ENCODE peak calls at places on chromosomes 2 and 18, in ten cellular contexts. One of them, this sample, is unnamed.

GRCh38 chr2:101577173-101577572 is 102.3 kb upstream of the RFX8 start:
- DNase-seq in activated T-cell treated with anti-CD3 and anti-CD28 coated beads for 48 hours: no peak
- DNase-seq in dorsolateral prefrontal cortex: no peak
- DNase-seq in activated CD8-positive, alpha-beta memory T cell treated with anti-CD3 and anti-CD28 coated beads for 4 hours: no peak
- DNase-seq in stimulated activated naive B cell treated with anti-CD40 and anti-IgM and Interleukin-4, amounts not matched to agents 10 μg/mL and 1 μg/mL and 100 μg/mL, for 72 hours: no peak
- DNase-seq in cardiac septum: no peak
- DNase-seq in SHP77: no peak
- DNase-seq in stimulated activated CD8-positive, alpha-beta memory T cell treated with anti-CD3 and anti-CD28 coated beads, Interleukin-15, amount 100 ng/mL, for 48 hours: no peak
- DNase-seq in stimulated activated CD4-positive, alpha-beta T cell treated with anti-CD3 and anti-CD28 coated beads, TNF-alpha, amount 100 ng/mL, for 1 hour: no peak
- DNase-seq in T-helper 17 cell: no peak
- DNase-seq in this sample: no peak

GRCh38 chr2:131063501-131064283 is 29.6 kb downstream of the FAM168B start:
- DNase-seq in activated T-cell treated with anti-CD3 and anti-CD28 coated beads for 48 hours: no peak
- DNase-seq in dorsolateral prefrontal cortex: no peak
- DNase-seq in activated CD8-positive, alpha-beta memory T cell treated with anti-CD3 and anti-CD28 coated beads for 4 hours: no peak
- DNase-seq in stimulated activated naive B cell treated with anti-CD40 and anti-IgM and Interleukin-4, amounts not matched to agents 10 μg/mL and 1 μg/mL and 100 μg/mL, for 72 hours: no peak
- DNase-seq in cardiac septum: no peak
- DNase-seq in SHP77: no peak
- DNase-seq in stimulated activated CD8-positive, alpha-beta memory T cell treated with anti-CD3 and anti-CD28 coated beads, Interleukin-15, amount 100 ng/mL, for 48 hours: no peak
- DNase-seq in stimulated activated CD4-positive, alpha-beta T cell treated with anti-CD3 and anti-CD28 coated beads, TNF-alpha, amount 100 ng/mL, for 1 hour: no peak
- DNase-seq in T-helper 17 cell: no peak
- DNase-seq in this sample: no peak

GRCh38 chr2:112121682-112122254 is 16.4 kb upstream of the FBLN7 start:
- DNase-seq in activated T-cell treated with anti-CD3 and anti-CD28 coated beads for 48 hours: no peak
- DNase-seq in dorsolateral prefrontal cortex: no peak
- DNase-seq in activated CD8-positive, alpha-beta memory T cell treated with anti-CD3 and anti-CD28 coated beads for 4 hours: peak
- DNase-seq in stimulated activated naive B cell treated with anti-CD40 and anti-IgM and Interleukin-4, amounts not matched to agents 10 μg/mL and 1 μg/mL and 100 μg/mL, for 72 hours: no peak
- DNase-seq in cardiac septum: no peak
- DNase-seq in SHP77: peak
- DNase-seq in stimulated activated CD8-positive, alpha-beta memory T cell treated with anti-CD3 and anti-CD28 coated beads, Interleukin-15, amount 100 ng/mL, for 48 hours: no peak
- DNase-seq in stimulated activated CD4-positive, alpha-beta T cell treated with anti-CD3 and anti-CD28 coated beads, TNF-alpha, amount 100 ng/mL, for 1 hour: no peak
- DNase-seq in T-helper 17 cell: peak
- DNase-seq in this sample: peak

GRCh38 chr2:15931514-15931870 is 8.9 kb upstream of the MYCN start:
- DNase-seq in activated T-cell treated with anti-CD3 and anti-CD28 coated beads for 48 hours: no peak
- DNase-seq in dorsolateral prefrontal cortex: no peak
- DNase-seq in activated CD8-positive, alpha-beta memory T cell treated with anti-CD3 and anti-CD28 coated beads for 4 hours: no peak
- DNase-seq in stimulated activated naive B cell treated with anti-CD40 and anti-IgM and Interleukin-4, amounts not matched to agents 10 μg/mL and 1 μg/mL and 100 μg/mL, for 72 hours: no peak
- DNase-seq in cardiac septum: no peak
- DNase-seq in SHP77: no peak
- DNase-seq in stimulated activated CD8-positive, alpha-beta memory T cell treated with anti-CD3 and anti-CD28 coated beads, Interleukin-15, amount 100 ng/mL, for 48 hours: no peak
- DNase-seq in stimulated activated CD4-positive, alpha-beta T cell treated with anti-CD3 and anti-CD28 coated beads, TNF-alpha, amount 100 ng/mL, for 1 hour: no peak
- DNase-seq in T-helper 17 cell: no peak
- DNase-seq in this sample: no peak

GRCh38 chr2:173249661-173250641 is 104.7 kb upstream of the CDCA7 start:
- DNase-seq in activated T-cell treated with anti-CD3 and anti-CD28 coated beads for 48 hours: no peak
- DNase-seq in dorsolateral prefrontal cortex: no peak
- DNase-seq in activated CD8-positive, alpha-beta memory T cell treated with anti-CD3 and anti-CD28 coated beads for 4 hours: no peak
- DNase-seq in stimulated activated naive B cell treated with anti-CD40 and anti-IgM and Interleukin-4, amounts not matched to agents 10 μg/mL and 1 μg/mL and 100 μg/mL, for 72 hours: no peak
- DNase-seq in cardiac septum: no peak
- DNase-seq in SHP77: peak
- DNase-seq in stimulated activated CD8-positive, alpha-beta memory T cell treated with anti-CD3 and anti-CD28 coated beads, Interleukin-15, amount 100 ng/mL, for 48 hours: no peak
- DNase-seq in stimulated activated CD4-positive, alpha-beta T cell treated with anti-CD3 and anti-CD28 coated beads, TNF-alpha, amount 100 ng/mL, for 1 hour: no peak
- DNase-seq in T-helper 17 cell: no peak
- DNase-seq in this sample: no peak

GRCh38 chr2:228688007-228688645 is 506.6 kb upstream of the SPHKAP start:
- DNase-seq in activated T-cell treated with anti-CD3 and anti-CD28 coated beads for 48 hours: no peak
- DNase-seq in dorsolateral prefrontal cortex: no peak
- DNase-seq in activated CD8-positive, alpha-beta memory T cell treated with anti-CD3 and anti-CD28 coated beads for 4 hours: no peak
- DNase-seq in stimulated activated naive B cell treated with anti-CD40 and anti-IgM and Interleukin-4, amounts not matched to agents 10 μg/mL and 1 μg/mL and 100 μg/mL, for 72 hours: no peak
- DNase-seq in cardiac septum: no peak
- DNase-seq in SHP77: no peak
- DNase-seq in stimulated activated CD8-positive, alpha-beta memory T cell treated with anti-CD3 and anti-CD28 coated beads, Interleukin-15, amount 100 ng/mL, for 48 hours: no peak
- DNase-seq in stimulated activated CD4-positive, alpha-beta T cell treated with anti-CD3 and anti-CD28 coated beads, TNF-alpha, amount 100 ng/mL, for 1 hour: no peak
- DNase-seq in T-helper 17 cell: no peak
- DNase-seq in this sample: peak

GRCh38 chr2:217289153-217289908 is 429.5 kb upstream of the TNP1 start:
- DNase-seq in activated T-cell treated with anti-CD3 and anti-CD28 coated beads for 48 hours: no peak
- DNase-seq in dorsolateral prefrontal cortex: no peak
- DNase-seq in activated CD8-positive, alpha-beta memory T cell treated with anti-CD3 and anti-CD28 coated beads for 4 hours: no peak
- DNase-seq in stimulated activated naive B cell treated with anti-CD40 and anti-IgM and Interleukin-4, amounts not matched to agents 10 μg/mL and 1 μg/mL and 100 μg/mL, for 72 hours: no peak
- DNase-seq in cardiac septum: no peak
- DNase-seq in SHP77: no peak
- DNase-seq in stimulated activated CD8-positive, alpha-beta memory T cell treated with anti-CD3 and anti-CD28 coated beads, Interleukin-15, amount 100 ng/mL, for 48 hours: no peak
- DNase-seq in stimulated activated CD4-positive, alpha-beta T cell treated with anti-CD3 and anti-CD28 coated beads, TNF-alpha, amount 100 ng/mL, for 1 hour: no peak
- DNase-seq in T-helper 17 cell: no peak
- DNase-seq in this sample: no peak

GRCh38 chr2:149018971-149019370 is 19.5 kb upstream of the LYPD6B start:
- DNase-seq in activated T-cell treated with anti-CD3 and anti-CD28 coated beads for 48 hours: no peak
- DNase-seq in dorsolateral prefrontal cortex: no peak
- DNase-seq in activated CD8-positive, alpha-beta memory T cell treated with anti-CD3 and anti-CD28 coated beads for 4 hours: no peak
- DNase-seq in stimulated activated naive B cell treated with anti-CD40 and anti-IgM and Interleukin-4, amounts not matched to agents 10 μg/mL and 1 μg/mL and 100 μg/mL, for 72 hours: no peak
- DNase-seq in cardiac septum: no peak
- DNase-seq in SHP77: no peak
- DNase-seq in stimulated activated CD8-positive, alpha-beta memory T cell treated with anti-CD3 and anti-CD28 coated beads, Interleukin-15, amount 100 ng/mL, for 48 hours: no peak
- DNase-seq in stimulated activated CD4-positive, alpha-beta T cell treated with anti-CD3 and anti-CD28 coated beads, TNF-alpha, amount 100 ng/mL, for 1 hour: no peak
- DNase-seq in T-helper 17 cell: no peak
- DNase-seq in this sample: no peak

GRCh38 chr18:7177131-7177744 is 53.7 kb upstream of the LRRC30 start:
- DNase-seq in activated T-cell treated with anti-CD3 and anti-CD28 coated beads for 48 hours: no peak
- DNase-seq in dorsolateral prefrontal cortex: no peak
- DNase-seq in activated CD8-positive, alpha-beta memory T cell treated with anti-CD3 and anti-CD28 coated beads for 4 hours: no peak
- DNase-seq in stimulated activated naive B cell treated with anti-CD40 and anti-IgM and Interleukin-4, amounts not matched to agents 10 μg/mL and 1 μg/mL and 100 μg/mL, for 72 hours: peak
- DNase-seq in cardiac septum: no peak
- DNase-seq in SHP77: peak
- DNase-seq in stimulated activated CD8-positive, alpha-beta memory T cell treated with anti-CD3 and anti-CD28 coated beads, Interleukin-15, amount 100 ng/mL, for 48 hours: no peak
- DNase-seq in stimulated activated CD4-positive, alpha-beta T cell treated with anti-CD3 and anti-CD28 coated beads, TNF-alpha, amount 100 ng/mL, for 1 hour: no peak
- DNase-seq in T-helper 17 cell: no peak
- DNase-seq in this sample: peak

GRCh38 chr2:215681799-215682594 is 246.1 kb upstream of the FN1 start:
- DNase-seq in activated T-cell treated with anti-CD3 and anti-CD28 coated beads for 48 hours: no peak
- DNase-seq in dorsolateral prefrontal cortex: no peak
- DNase-seq in activated CD8-positive, alpha-beta memory T cell treated with anti-CD3 and anti-CD28 coated beads for 4 hours: no peak
- DNase-seq in stimulated activated naive B cell treated with anti-CD40 and anti-IgM and Interleukin-4, amounts not matched to agents 10 μg/mL and 1 μg/mL and 100 μg/mL, for 72 hours: no peak
- DNase-seq in cardiac septum: no peak
- DNase-seq in SHP77: no peak
- DNase-seq in stimulated activated CD8-positive, alpha-beta memory T cell treated with anti-CD3 and anti-CD28 coated beads, Interleukin-15, amount 100 ng/mL, for 48 hours: no peak
- DNase-seq in stimulated activated CD4-positive, alpha-beta T cell treated with anti-CD3 and anti-CD28 coated beads, TNF-alpha, amount 100 ng/mL, for 1 hour: no peak
- DNase-seq in T-helper 17 cell: no peak
- DNase-seq in this sample: no peak

GRCh38 chr2:158025263-158025996 is 76.2 kb upstream of the UPP2 start:
- DNase-seq in activated T-cell treated with anti-CD3 and anti-CD28 coated beads for 48 hours: no peak
- DNase-seq in dorsolateral prefrontal cortex: no peak
- DNase-seq in activated CD8-positive, alpha-beta memory T cell treated with anti-CD3 and anti-CD28 coated beads for 4 hours: no peak
- DNase-seq in stimulated activated naive B cell treated with anti-CD40 and anti-IgM and Interleukin-4, amounts not matched to agents 10 μg/mL and 1 μg/mL and 100 μg/mL, for 72 hours: no peak
- DNase-seq in cardiac septum: no peak
- DNase-seq in SHP77: no peak
- DNase-seq in stimulated activated CD8-positive, alpha-beta memory T cell treated with anti-CD3 and anti-CD28 coated beads, Interleukin-15, amount 100 ng/mL, for 48 hours: no peak
- DNase-seq in stimulated activated CD4-positive, alpha-beta T cell treated with anti-CD3 and anti-CD28 coated beads, TNF-alpha, amount 100 ng/mL, for 1 hour: no peak
- DNase-seq in T-helper 17 cell: no peak
- DNase-seq in this sample: no peak

GRCh38 chr2:135773917-135774316 is 32.3 kb downstream of the UBXN4 start:
- DNase-seq in activated T-cell treated with anti-CD3 and anti-CD28 coated beads for 48 hours: no peak
- DNase-seq in dorsolateral prefrontal cortex: no peak
- DNase-seq in activated CD8-positive, alpha-beta memory T cell treated with anti-CD3 and anti-CD28 coated beads for 4 hours: no peak
- DNase-seq in stimulated activated naive B cell treated with anti-CD40 and anti-IgM and Interleukin-4, amounts not matched to agents 10 μg/mL and 1 μg/mL and 100 μg/mL, for 72 hours: no peak
- DNase-seq in cardiac septum: no peak
- DNase-seq in SHP77: no peak
- DNase-seq in stimulated activated CD8-positive, alpha-beta memory T cell treated with anti-CD3 and anti-CD28 coated beads, Interleukin-15, amount 100 ng/mL, for 48 hours: no peak
- DNase-seq in stimulated activated CD4-positive, alpha-beta T cell treated with anti-CD3 and anti-CD28 coated beads, TNF-alpha, amount 100 ng/mL, for 1 hour: no peak
- DNase-seq in T-helper 17 cell: no peak
- DNase-seq in this sample: peak

GRCh38 chr18:43789234-43790000 is 512.1 kb upstream of the SYT4 start:
- DNase-seq in activated T-cell treated with anti-CD3 and anti-CD28 coated beads for 48 hours: no peak
- DNase-seq in dorsolateral prefrontal cortex: no peak
- DNase-seq in activated CD8-positive, alpha-beta memory T cell treated with anti-CD3 and anti-CD28 coated beads for 4 hours: no peak
- DNase-seq in stimulated activated naive B cell treated with anti-CD40 and anti-IgM and Interleukin-4, amounts not matched to agents 10 μg/mL and 1 μg/mL and 100 μg/mL, for 72 hours: no peak
- DNase-seq in cardiac septum: no peak
- DNase-seq in SHP77: no peak
- DNase-seq in stimulated activated CD8-positive, alpha-beta memory T cell treated with anti-CD3 and anti-CD28 coated beads, Interleukin-15, amount 100 ng/mL, for 48 hours: no peak
- DNase-seq in stimulated activated CD4-positive, alpha-beta T cell treated with anti-CD3 and anti-CD28 coated beads, TNF-alpha, amount 100 ng/mL, for 1 hour: no peak
- DNase-seq in T-helper 17 cell: no peak
- DNase-seq in this sample: no peak

GRCh38 chr2:141554810-141555209 is 576.0 kb downstream of the LRP1B start:
- DNase-seq in activated T-cell treated with anti-CD3 and anti-CD28 coated beads for 48 hours: no peak
- DNase-seq in dorsolateral prefrontal cortex: no peak
- DNase-seq in activated CD8-positive, alpha-beta memory T cell treated with anti-CD3 and anti-CD28 coated beads for 4 hours: no peak
- DNase-seq in stimulated activated naive B cell treated with anti-CD40 and anti-IgM and Interleukin-4, amounts not matched to agents 10 μg/mL and 1 μg/mL and 100 μg/mL, for 72 hours: peak
- DNase-seq in cardiac septum: no peak
- DNase-seq in SHP77: peak
- DNase-seq in stimulated activated CD8-positive, alpha-beta memory T cell treated with anti-CD3 and anti-CD28 coated beads, Interleukin-15, amount 100 ng/mL, for 48 hours: no peak
- DNase-seq in stimulated activated CD4-positive, alpha-beta T cell treated with anti-CD3 and anti-CD28 coated beads, TNF-alpha, amount 100 ng/mL, for 1 hour: no peak
- DNase-seq in T-helper 17 cell: no peak
- DNase-seq in this sample: peak

GRCh38 chr18:73407506-73407905 is 539.7 kb upstream of the NETO1 start:
- DNase-seq in activated T-cell treated with anti-CD3 and anti-CD28 coated beads for 48 hours: no peak
- DNase-seq in dorsolateral prefrontal cortex: no peak
- DNase-seq in activated CD8-positive, alpha-beta memory T cell treated with anti-CD3 and anti-CD28 coated beads for 4 hours: no peak
- DNase-seq in stimulated activated naive B cell treated with anti-CD40 and anti-IgM and Interleukin-4, amounts not matched to agents 10 μg/mL and 1 μg/mL and 100 μg/mL, for 72 hours: no peak
- DNase-seq in cardiac septum: no peak
- DNase-seq in SHP77: no peak
- DNase-seq in stimulated activated CD8-positive, alpha-beta memory T cell treated with anti-CD3 and anti-CD28 coated beads, Interleukin-15, amount 100 ng/mL, for 48 hours: no peak
- DNase-seq in stimulated activated CD4-positive, alpha-beta T cell treated with anti-CD3 and anti-CD28 coated beads, TNF-alpha, amount 100 ng/mL, for 1 hour: no peak
- DNase-seq in T-helper 17 cell: no peak
- DNase-seq in this sample: peak

GRCh38 chr2:177393381-177393780 is 808 bp downstream of the AGPS start:
- DNase-seq in activated T-cell treated with anti-CD3 and anti-CD28 coated beads for 48 hours: no peak
- DNase-seq in dorsolateral prefrontal cortex: no peak
- DNase-seq in activated CD8-positive, alpha-beta memory T cell treated with anti-CD3 and anti-CD28 coated beads for 4 hours: no peak
- DNase-seq in stimulated activated naive B cell treated with anti-CD40 and anti-IgM and Interleukin-4, amounts not matched to agents 10 μg/mL and 1 μg/mL and 100 μg/mL, for 72 hours: no peak
- DNase-seq in cardiac septum: no peak
- DNase-seq in SHP77: no peak
- DNase-seq in stimulated activated CD8-positive, alpha-beta memory T cell treated with anti-CD3 and anti-CD28 coated beads, Interleukin-15, amount 100 ng/mL, for 48 hours: no peak
- DNase-seq in stimulated activated CD4-positive, alpha-beta T cell treated with anti-CD3 and anti-CD28 coated beads, TNF-alpha, amount 100 ng/mL, for 1 hour: no peak
- DNase-seq in T-helper 17 cell: no peak
- DNase-seq in this sample: peak

GRCh38 chr2:122851972-122852531 is 1096.6 kb downstream of the TSN start:
- DNase-seq in activated T-cell treated with anti-CD3 and anti-CD28 coated beads for 48 hours: no peak
- DNase-seq in dorsolateral prefrontal cortex: no peak
- DNase-seq in activated CD8-positive, alpha-beta memory T cell treated with anti-CD3 and anti-CD28 coated beads for 4 hours: no peak
- DNase-seq in stimulated activated naive B cell treated with anti-CD40 and anti-IgM and Interleukin-4, amounts not matched to agents 10 μg/mL and 1 μg/mL and 100 μg/mL, for 72 hours: no peak
- DNase-seq in cardiac septum: no peak
- DNase-seq in SHP77: no peak
- DNase-seq in stimulated activated CD8-positive, alpha-beta memory T cell treated with anti-CD3 and anti-CD28 coated beads, Interleukin-15, amount 100 ng/mL, for 48 hours: no peak
- DNase-seq in stimulated activated CD4-positive, alpha-beta T cell treated with anti-CD3 and anti-CD28 coated beads, TNF-alpha, amount 100 ng/mL, for 1 hour: no peak
- DNase-seq in T-helper 17 cell: no peak
- DNase-seq in this sample: no peak

GRCh38 chr18:4510709-4511108 is 55.6 kb upstream of the DLGAP1 start:
- DNase-seq in activated T-cell treated with anti-CD3 and anti-CD28 coated beads for 48 hours: no peak
- DNase-seq in dorsolateral prefrontal cortex: no peak
- DNase-seq in activated CD8-positive, alpha-beta memory T cell treated with anti-CD3 and anti-CD28 coated beads for 4 hours: no peak
- DNase-seq in stimulated activated naive B cell treated with anti-CD40 and anti-IgM and Interleukin-4, amounts not matched to agents 10 μg/mL and 1 μg/mL and 100 μg/mL, for 72 hours: no peak
- DNase-seq in cardiac septum: no peak
- DNase-seq in SHP77: no peak
- DNase-seq in stimulated activated CD8-positive, alpha-beta memory T cell treated with anti-CD3 and anti-CD28 coated beads, Interleukin-15, amount 100 ng/mL, for 48 hours: no peak
- DNase-seq in stimulated activated CD4-positive, alpha-beta T cell treated with anti-CD3 and anti-CD28 coated beads, TNF-alpha, amount 100 ng/mL, for 1 hour: no peak
- DNase-seq in T-helper 17 cell: no peak
- DNase-seq in this sample: peak

GRCh38 chr2:199455533-199456382 is 2.0 kb downstream of the SATB2 start:
- DNase-seq in activated T-cell treated with anti-CD3 and anti-CD28 coated beads for 48 hours: no peak
- DNase-seq in dorsolateral prefrontal cortex: no peak
- DNase-seq in activated CD8-positive, alpha-beta memory T cell treated with anti-CD3 and anti-CD28 coated beads for 4 hours: no peak
- DNase-seq in stimulated activated naive B cell treated with anti-CD40 and anti-IgM and Interleukin-4, amounts not matched to agents 10 μg/mL and 1 μg/mL and 100 μg/mL, for 72 hours: peak
- DNase-seq in cardiac septum: no peak
- DNase-seq in SHP77: peak
- DNase-seq in stimulated activated CD8-positive, alpha-beta memory T cell treated with anti-CD3 and anti-CD28 coated beads, Interleukin-15, amount 100 ng/mL, for 48 hours: no peak
- DNase-seq in stimulated activated CD4-positive, alpha-beta T cell treated with anti-CD3 and anti-CD28 coated beads, TNF-alpha, amount 100 ng/mL, for 1 hour: no peak
- DNase-seq in T-helper 17 cell: no peak
- DNase-seq in this sample: peak

GRCh38 chr2:54838585-54839035 is 115.1 kb downstream of the EML6 start:
- DNase-seq in activated T-cell treated with anti-CD3 and anti-CD28 coated beads for 48 hours: peak
- DNase-seq in dorsolateral prefrontal cortex: peak
- DNase-seq in activated CD8-positive, alpha-beta memory T cell treated with anti-CD3 and anti-CD28 coated beads for 4 hours: peak
- DNase-seq in stimulated activated naive B cell treated with anti-CD40 and anti-IgM and Interleukin-4, amounts not matched to agents 10 μg/mL and 1 μg/mL and 100 μg/mL, for 72 hours: peak
- DNase-seq in cardiac septum: no peak
- DNase-seq in SHP77: peak
- DNase-seq in stimulated activated CD8-positive, alpha-beta memory T cell treated with anti-CD3 and anti-CD28 coated beads, Interleukin-15, amount 100 ng/mL, for 48 hours: peak
- DNase-seq in stimulated activated CD4-positive, alpha-beta T cell treated with anti-CD3 and anti-CD28 coated beads, TNF-alpha, amount 100 ng/mL, for 1 hour: peak
- DNase-seq in T-helper 17 cell: peak
- DNase-seq in this sample: peak

GRCh38 chr2:177334940-177335543 is 57.5 kb upstream of the AGPS start:
- DNase-seq in activated T-cell treated with anti-CD3 and anti-CD28 coated beads for 48 hours: no peak
- DNase-seq in dorsolateral prefrontal cortex: no peak
- DNase-seq in activated CD8-positive, alpha-beta memory T cell treated with anti-CD3 and anti-CD28 coated beads for 4 hours: no peak
- DNase-seq in stimulated activated naive B cell treated with anti-CD40 and anti-IgM and Interleukin-4, amounts not matched to agents 10 μg/mL and 1 μg/mL and 100 μg/mL, for 72 hours: no peak
- DNase-seq in cardiac septum: no peak
- DNase-seq in SHP77: peak
- DNase-seq in stimulated activated CD8-positive, alpha-beta memory T cell treated with anti-CD3 and anti-CD28 coated beads, Interleukin-15, amount 100 ng/mL, for 48 hours: no peak
- DNase-seq in stimulated activated CD4-positive, alpha-beta T cell treated with anti-CD3 and anti-CD28 coated beads, TNF-alpha, amount 100 ng/mL, for 1 hour: no peak
- DNase-seq in T-helper 17 cell: no peak
- DNase-seq in this sample: peak

GRCh38 chr18:9925369-9925768 is 11.6 kb downstream of the VAPA start:
- DNase-seq in activated T-cell treated with anti-CD3 and anti-CD28 coated beads for 48 hours: no peak
- DNase-seq in dorsolateral prefrontal cortex: no peak
- DNase-seq in activated CD8-positive, alpha-beta memory T cell treated with anti-CD3 and anti-CD28 coated beads for 4 hours: no peak
- DNase-seq in stimulated activated naive B cell treated with anti-CD40 and anti-IgM and Interleukin-4, amounts not matched to agents 10 μg/mL and 1 μg/mL and 100 μg/mL, for 72 hours: no peak
- DNase-seq in cardiac septum: no peak
- DNase-seq in SHP77: no peak
- DNase-seq in stimulated activated CD8-positive, alpha-beta memory T cell treated with anti-CD3 and anti-CD28 coated beads, Interleukin-15, amount 100 ng/mL, for 48 hours: no peak
- DNase-seq in stimulated activated CD4-positive, alpha-beta T cell treated with anti-CD3 and anti-CD28 coated beads, TNF-alpha, amount 100 ng/mL, for 1 hour: no peak
- DNase-seq in T-helper 17 cell: no peak
- DNase-seq in this sample: no peak

GRCh38 chr18:79848294-79848578 is 50.5 kb downstream of the KCNG2 start:
- DNase-seq in activated T-cell treated with anti-CD3 and anti-CD28 coated beads for 48 hours: no peak
- DNase-seq in dorsolateral prefrontal cortex: no peak
- DNase-seq in activated CD8-positive, alpha-beta memory T cell treated with anti-CD3 and anti-CD28 coated beads for 4 hours: no peak
- DNase-seq in stimulated activated naive B cell treated with anti-CD40 and anti-IgM and Interleukin-4, amounts not matched to agents 10 μg/mL and 1 μg/mL and 100 μg/mL, for 72 hours: no peak
- DNase-seq in cardiac septum: no peak
- DNase-seq in SHP77: no peak
- DNase-seq in stimulated activated CD8-positive, alpha-beta memory T cell treated with anti-CD3 and anti-CD28 coated beads, Interleukin-15, amount 100 ng/mL, for 48 hours: no peak
- DNase-seq in stimulated activated CD4-positive, alpha-beta T cell treated with anti-CD3 and anti-CD28 coated beads, TNF-alpha, amount 100 ng/mL, for 1 hour: no peak
- DNase-seq in T-helper 17 cell: no peak
- DNase-seq in this sample: no peak

GRCh38 chr18:48913201-48913600 is 37.6 kb downstream of the SMAD7 start:
- DNase-seq in activated T-cell treated with anti-CD3 and anti-CD28 coated beads for 48 hours: no peak
- DNase-seq in dorsolateral prefrontal cortex: no peak
- DNase-seq in activated CD8-positive, alpha-beta memory T cell treated with anti-CD3 and anti-CD28 coated beads for 4 hours: no peak
- DNase-seq in stimulated activated naive B cell treated with anti-CD40 and anti-IgM and Interleukin-4, amounts not matched to agents 10 μg/mL and 1 μg/mL and 100 μg/mL, for 72 hours: no peak
- DNase-seq in cardiac septum: peak
- DNase-seq in SHP77: peak
- DNase-seq in stimulated activated CD8-positive, alpha-beta memory T cell treated with anti-CD3 and anti-CD28 coated beads, Interleukin-15, amount 100 ng/mL, for 48 hours: no peak
- DNase-seq in stimulated activated CD4-positive, alpha-beta T cell treated with anti-CD3 and anti-CD28 coated beads, TNF-alpha, amount 100 ng/mL, for 1 hour: no peak
- DNase-seq in T-helper 17 cell: peak
- DNase-seq in this sample: peak

GRCh38 chr2:197297262-197297661 is 13.3 kb downstream of the ANKRD44 start:
- DNase-seq in activated T-cell treated with anti-CD3 and anti-CD28 coated beads for 48 hours: no peak
- DNase-seq in dorsolateral prefrontal cortex: no peak
- DNase-seq in activated CD8-positive, alpha-beta memory T cell treated with anti-CD3 and anti-CD28 coated beads for 4 hours: no peak
- DNase-seq in stimulated activated naive B cell treated with anti-CD40 and anti-IgM and Interleukin-4, amounts not matched to agents 10 μg/mL and 1 μg/mL and 100 μg/mL, for 72 hours: no peak
- DNase-seq in cardiac septum: no peak
- DNase-seq in SHP77: no peak
- DNase-seq in stimulated activated CD8-positive, alpha-beta memory T cell treated with anti-CD3 and anti-CD28 coated beads, Interleukin-15, amount 100 ng/mL, for 48 hours: no peak
- DNase-seq in stimulated activated CD4-positive, alpha-beta T cell treated with anti-CD3 and anti-CD28 coated beads, TNF-alpha, amount 100 ng/mL, for 1 hour: no peak
- DNase-seq in T-helper 17 cell: no peak
- DNase-seq in this sample: no peak

GRCh38 chr2:23711979-23712755 is 214.8 kb downstream of the ATAD2B start:
- DNase-seq in activated T-cell treated with anti-CD3 and anti-CD28 coated beads for 48 hours: no peak
- DNase-seq in dorsolateral prefrontal cortex: no peak
- DNase-seq in activated CD8-positive, alpha-beta memory T cell treated with anti-CD3 and anti-CD28 coated beads for 4 hours: no peak
- DNase-seq in stimulated activated naive B cell treated with anti-CD40 and anti-IgM and Interleukin-4, amounts not matched to agents 10 μg/mL and 1 μg/mL and 100 μg/mL, for 72 hours: no peak
- DNase-seq in cardiac septum: no peak
- DNase-seq in SHP77: no peak
- DNase-seq in stimulated activated CD8-positive, alpha-beta memory T cell treated with anti-CD3 and anti-CD28 coated beads, Interleukin-15, amount 100 ng/mL, for 48 hours: no peak
- DNase-seq in stimulated activated CD4-positive, alpha-beta T cell treated with anti-CD3 and anti-CD28 coated beads, TNF-alpha, amount 100 ng/mL, for 1 hour: no peak
- DNase-seq in T-helper 17 cell: no peak
- DNase-seq in this sample: no peak

GRCh38 chr2:56215911-56216310 is 32.1 kb downstream of the CCDC85A start:
- DNase-seq in activated T-cell treated with anti-CD3 and anti-CD28 coated beads for 48 hours: no peak
- DNase-seq in dorsolateral prefrontal cortex: no peak
- DNase-seq in activated CD8-positive, alpha-beta memory T cell treated with anti-CD3 and anti-CD28 coated beads for 4 hours: no peak
- DNase-seq in stimulated activated naive B cell treated with anti-CD40 and anti-IgM and Interleukin-4, amounts not matched to agents 10 μg/mL and 1 μg/mL and 100 μg/mL, for 72 hours: no peak
- DNase-seq in cardiac septum: no peak
- DNase-seq in SHP77: no peak
- DNase-seq in stimulated activated CD8-positive, alpha-beta memory T cell treated with anti-CD3 and anti-CD28 coated beads, Interleukin-15, amount 100 ng/mL, for 48 hours: no peak
- DNase-seq in stimulated activated CD4-positive, alpha-beta T cell treated with anti-CD3 and anti-CD28 coated beads, TNF-alpha, amount 100 ng/mL, for 1 hour: no peak
- DNase-seq in T-helper 17 cell: no peak
- DNase-seq in this sample: no peak

GRCh38 chr2:166573393-166573792 is 79.3 kb upstream of the SCN7A start:
- DNase-seq in activated T-cell treated with anti-CD3 and anti-CD28 coated beads for 48 hours: no peak
- DNase-seq in dorsolateral prefrontal cortex: no peak
- DNase-seq in activated CD8-positive, alpha-beta memory T cell treated with anti-CD3 and anti-CD28 coated beads for 4 hours: no peak
- DNase-seq in stimulated activated naive B cell treated with anti-CD40 and anti-IgM and Interleukin-4, amounts not matched to agents 10 μg/mL and 1 μg/mL and 100 μg/mL, for 72 hours: no peak
- DNase-seq in cardiac septum: no peak
- DNase-seq in SHP77: no peak
- DNase-seq in stimulated activated CD8-positive, alpha-beta memory T cell treated with anti-CD3 and anti-CD28 coated beads, Interleukin-15, amount 100 ng/mL, for 48 hours: no peak
- DNase-seq in stimulated activated CD4-positive, alpha-beta T cell treated with anti-CD3 and anti-CD28 coated beads, TNF-alpha, amount 100 ng/mL, for 1 hour: no peak
- DNase-seq in T-helper 17 cell: no peak
- DNase-seq in this sample: peak

This sample was measured in epithelial cell of esophagus.